ENCODE peak calls at places on chromosomes 1 and 21, in ten cellular contexts. L is BJ, M is pancreas, X is psoas muscle, Q is mammary epithelial cell, I is breast epithelium, G is AG04450, F is fibroblast of mammary gland, O is spleen, S is astrocyte of the cerebellum. D is an unnamed sample.

GRCh38 chr1:39542924-39543323 is 33.7 kb downstream of the PABPC4 start:
- DNase-seq in L (no peak), M (no peak), X (no peak), Q (no peak), I (no peak), G (no peak), F (no peak), O (peak; percentile 8), S (no peak), D (no peak)

GRCh38 chr21:35873441-35873840 is 186.9 kb downstream of the SETD4 start:
- DNase-seq in L (no peak), M (no peak), X (no peak), Q (no peak), I (no peak), G (no peak), F (no peak), O (no peak), S (no peak), D (no peak)

GRCh38 chr1:67652800-67653199 is 32.2 kb upstream of the GADD45A start:
- DNase-seq in L (peak; percentile 39), M (no peak), X (peak; percentile 30), Q (peak; percentile 91), I (no peak), G (peak; percentile 79), F (peak; percentile 94), O (no peak), S (no peak), D (peak; percentile 74)

GRCh38 chr1:62212411-62212810 is 17.8 kb downstream of the L1TD1 start:
- DNase-seq in L (no peak), M (no peak), X (no peak), Q (no peak), I (no peak), G (no peak), F (no peak), O (no peak), S (no peak), D (no peak)

GRCh38 chr1:48889088-48889487 is 112.4 kb upstream of the BEND5 start:
- DNase-seq in L (no peak), M (no peak), X (no peak), Q (no peak), I (no peak), G (no peak), F (no peak), O (no peak), S (no peak), D (no peak)

GRCh38 chr1:241706967-241707366 is 54.9 kb downstream of the WDR64 start:
- DNase-seq in L (peak; percentile 56), M (no peak), X (no peak), Q (peak; percentile 92), I (no peak), G (no peak), F (peak; percentile 90), O (no peak), S (no peak), D (peak; percentile 38)

GRCh38 chr1:161090617-161091016 is 1.3 kb upstream of the NECTIN4 start:
- DNase-seq in L (no peak), M (no peak), X (no peak), Q (no peak), I (no peak), G (no peak), F (no peak), O (no peak), S (no peak), D (no peak)

GRCh38 chr1:54716299-54717047 is 812 bp downstream of the TTC4 start:
- DNase-seq in L (peak; percentile 13), M (no peak), X (no peak), Q (peak; percentile 72), I (no peak), G (no peak), F (peak; percentile 86), O (no peak), S (no peak), D (peak; percentile 69)

GRCh38 chr1:241702436-241702835 is 50.4 kb downstream of the WDR64 start:
- DNase-seq in L (no peak), M (no peak), X (no peak), Q (peak; percentile 73), I (no peak), G (no peak), F (peak; percentile 84), O (no peak), S (no peak), D (peak; percentile 53)

GRCh38 chr1:51237714-51238403 is 1.8 kb downstream of the RNF11 start:
- DNase-seq in L (no peak), M (no peak), X (no peak), Q (peak; percentile 60), I (no peak), G (no peak), F (peak; percentile 63), O (no peak), S (no peak), D (peak; percentile 61)

GRCh38 chr1:87329756-87330200 is 1.1 kb downstream of the LMO4 start:
- DNase-seq in L (no peak), M (no peak), X (no peak), Q (no peak), I (no peak), G (no peak), F (peak; percentile 35), O (no peak), S (no peak), D (peak; percentile 46)

GRCh38 chr1:27004471-27005165 is 8.0 kb downstream of the TENT5B start:
- DNase-seq in L (no peak), M (no peak), X (no peak), Q (no peak), I (no peak), G (no peak), F (peak; percentile 77), O (no peak), S (no peak), D (no peak)

GRCh38 chr1:227140376-227140775 is 177.9 kb downstream of the CDC42BPA start:
- DNase-seq in L (no peak), M (no peak), X (no peak), Q (no peak), I (no peak), G (no peak), F (no peak), O (no peak), S (no peak), D (no peak)

DNA sequence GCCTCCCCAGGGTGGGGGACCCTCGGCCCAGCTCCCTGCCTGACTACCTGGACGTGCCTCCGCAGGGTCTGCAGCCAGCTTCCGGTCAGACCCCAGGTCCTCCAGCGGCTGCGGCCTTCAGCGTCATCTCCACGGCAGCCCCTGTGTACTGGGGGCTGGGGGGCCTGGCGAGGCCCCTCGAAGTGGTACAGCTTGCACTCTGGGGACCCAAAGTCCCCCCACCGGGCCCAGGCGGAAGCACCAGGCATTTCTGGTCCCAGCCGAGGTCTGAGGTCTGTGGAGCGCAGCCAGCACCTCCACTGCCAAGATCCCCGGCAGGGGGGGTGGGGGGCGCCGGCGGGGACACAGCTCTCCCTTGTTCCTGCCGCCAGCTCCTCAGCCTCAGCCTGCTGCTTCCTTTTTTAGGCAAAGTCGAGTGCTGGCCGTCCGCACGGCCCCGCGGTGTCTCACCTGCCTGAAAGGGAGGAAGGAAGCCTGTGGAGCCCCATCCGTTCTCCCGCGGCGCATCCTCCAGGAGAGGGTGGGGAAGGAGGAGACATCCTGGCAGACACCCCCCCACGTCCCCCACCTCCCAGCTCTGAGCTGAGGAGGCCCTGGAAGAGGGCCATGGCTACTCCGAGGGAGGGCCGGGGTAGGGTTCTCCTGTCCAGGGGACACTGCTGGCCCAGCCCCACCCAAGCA is 1.2 kb upstream of the VWA1 start:
- DNase-seq in L (no peak), M (peak; percentile 78), X (no peak), Q (no peak), I (peak; percentile 89), G (no peak), F (no peak), O (peak; percentile 74), S (peak; percentile 28), D (peak; percentile 56)
- TF ChIP-seq CTCF in L (no peak), M (no peak), X (no peak), Q (no peak), I (no peak), G (no peak), F (no peak), O (no peak), S (no peak), D (peak; percentile 1)

DNA sequence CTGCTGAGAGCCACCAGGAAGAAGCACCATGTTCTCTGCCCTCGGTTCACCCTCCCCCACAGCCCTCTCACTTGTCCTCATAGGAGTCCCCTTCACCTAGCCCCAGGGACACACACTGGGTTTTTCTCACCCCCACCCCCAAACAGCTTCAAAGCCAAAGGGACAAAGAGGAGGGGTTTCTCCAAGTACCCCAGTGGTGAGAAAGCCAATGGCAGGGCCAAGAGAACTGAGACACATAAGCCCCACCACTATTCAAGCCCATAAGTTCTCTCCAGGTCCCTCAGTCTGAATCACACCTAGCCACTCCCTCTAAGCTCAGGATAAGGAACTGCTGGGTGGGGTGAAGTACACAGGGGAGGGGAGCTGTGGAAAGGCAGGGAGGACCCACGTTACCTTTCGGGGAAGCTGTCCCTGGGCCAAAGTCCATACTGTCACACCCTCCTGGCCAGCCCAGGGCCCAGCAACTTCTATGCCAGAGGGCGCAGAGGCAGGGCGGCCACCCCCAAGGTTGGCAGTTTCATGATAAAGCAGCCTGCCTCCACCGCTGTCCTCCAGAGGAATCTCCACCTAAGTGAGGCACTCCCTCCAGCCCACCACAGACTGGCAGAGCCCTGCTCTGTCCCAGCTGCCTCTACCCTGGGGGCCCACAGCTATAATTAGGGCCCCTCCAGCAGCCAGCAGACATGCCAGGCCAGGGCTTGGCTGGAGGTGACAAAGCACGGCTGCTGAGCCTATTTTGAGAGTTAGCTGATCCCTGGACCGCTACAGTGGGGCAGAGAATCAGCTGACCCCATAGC is 39.0 kb upstream of the PPP1R15B start:
- DNase-seq in L (no peak), M (no peak), X (peak; percentile 51), Q (no peak), I (no peak), G (no peak), F (no peak), O (peak; percentile 62), S (no peak), D (no peak)
- H3K4me3 ChIP-seq in L (no peak overlapping the region), M (no peak overlapping the region), X (peak overlapping the region; percentile 53), Q (no peak overlapping the region), I (no peak overlapping the region), G (no peak overlapping the region), F (no peak overlapping the region), O (no peak overlapping the region), S (no peak overlapping the region), D (no peak overlapping the region)

GRCh38 chr1:170765712-170766330 is 101.9 kb downstream of the PRRX1 start:
- DNase-seq in L (no peak), M (no peak), X (no peak), Q (peak; percentile 8), I (no peak), G (peak; percentile 8), F (peak; percentile 70), O (no peak), S (peak; percentile 38), D (peak; percentile 58)
- TF ChIP-seq CTCF in L (peak; percentile 63), M (peak; percentile 22), X (peak; percentile 69), Q (peak; percentile 51), I (peak; percentile 48), G (peak; percentile 69), F (peak; percentile 68), O (no peak), S (peak; percentile 56), D (peak; percentile 65)

DNA sequence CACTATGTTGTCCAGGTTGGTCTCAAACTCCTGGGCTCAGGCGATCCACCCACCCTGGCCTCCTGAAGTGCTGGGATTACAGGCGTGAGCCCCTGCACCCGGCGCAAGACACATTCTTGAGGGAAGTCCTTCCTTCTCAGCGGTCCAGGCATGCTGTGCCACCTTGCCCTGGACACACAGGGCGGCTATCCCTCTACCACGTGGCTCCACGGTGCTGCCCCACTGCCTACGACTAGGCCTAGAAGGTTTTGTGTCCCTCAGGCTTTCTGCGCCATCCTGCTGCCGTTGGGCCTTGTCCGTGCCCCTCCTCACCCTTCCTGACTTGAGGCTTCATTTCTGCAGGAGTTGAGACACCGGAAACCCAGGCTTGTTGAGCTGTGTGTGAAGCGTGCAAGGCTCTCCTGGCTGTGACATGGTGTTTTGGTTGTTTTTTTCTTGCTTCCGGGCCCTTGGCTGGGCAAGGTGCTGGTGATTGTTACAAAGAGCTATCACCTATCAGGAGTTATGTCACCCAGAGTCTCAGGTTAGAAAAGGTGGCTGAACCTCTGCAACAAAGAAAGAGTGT is 13.9 kb downstream of the C1orf174 start:
- DNase-seq in L (no peak), M (no peak), X (no peak), Q (no peak), I (no peak), G (no peak), F (no peak), O (peak; percentile 56), S (no peak), D (no peak)
- H3K4me3 ChIP-seq in L (no peak overlapping the region), M (no peak overlapping the region), X (no peak overlapping the region), Q (no peak overlapping the region), I (no peak overlapping the region), G (no peak overlapping the region), F (no peak overlapping the region), O (no peak overlapping the region), S (no peak overlapping the region), D (no peak overlapping the region)